ENCODE peak calls at places on chromosomes 7 and 10, in six cellular contexts. B is fibroblast of lung; E is heart left ventricle; W is A549; R is bronchial epithelial cell; U is CD8-positive, alpha-beta T cell. L is an unnamed sample.

GRCh38 chr7:19491821-19492452 is 216.9 kb downstream of the POLR1F start:
- DNase-seq in E (no peak), U (no peak), W (peak; percentile 24), B (peak; percentile 65), R (peak; percentile 45), L (peak; percentile 21)

GRCh38 chr7:11831727-11832495 is at the start of gene THSD7A:
- DNase-seq in W (peak; percentile 52), E (peak; percentile 32), R (peak; percentile 5), U (no peak), B (peak; percentile 62), L (no peak)

GRCh38 chr7:143305423-143306070 is 10.4 kb upstream of the CLCN1 start:
- DNase-seq in B (peak; percentile 54), E (peak; percentile 69), R (peak; percentile 52), U (peak; percentile 70), W (peak; percentile 78), L (no peak)

GRCh38 chr10:118850418-118851061 is 95.8 kb upstream of the CACUL1 start:
- DNase-seq in U (peak; percentile 51), R (peak; percentile 69), E (peak; percentile 51), W (peak; percentile 74), B (peak; percentile 51), L (peak; percentile 8)

GRCh38 chr7:155009570-155010157 is 6.7 kb upstream of the PAXIP1 start:
- DNase-seq in R (peak; percentile 15), W (peak; percentile 38), U (peak; percentile 36), E (no peak), B (no peak), L (no peak)

GRCh38 chr7:131051304-131051703 is 276.4 kb upstream of the MKLN1 start:
- DNase-seq in E (no peak), R (no peak), B (no peak), U (no peak), W (no peak), L (no peak)

GRCh38 chr7:115869225-115869624 is 161.3 kb downstream of the TFEC start:
- DNase-seq in U (no peak), W (no peak), E (no peak), R (no peak), B (peak; percentile 51), L (no peak)

GRCh38 chr10:3825862-3826351 is 40.9 kb upstream of the KLF6 start:
- DNase-seq in B (no peak), W (no peak), E (peak; percentile 71), U (no peak), R (no peak), L (no peak)

GRCh38 chr7:97499204-97499603 is 232.7 kb upstream of the TAC1 start:
- DNase-seq in W (peak; percentile 56), B (no peak), E (no peak), U (no peak), R (peak; percentile 46), L (no peak)

GRCh38 chr10:130167707-130168106 is 31.5 kb downstream of the GLRX3 start:
- DNase-seq in W (no peak), U (no peak), R (no peak), E (no peak), B (no peak), L (no peak)

GRCh38 chr10:77788496-77789010 is 138.0 kb downstream of the DLG5 start:
- DNase-seq in U (no peak), B (no peak), E (no peak), R (no peak), W (no peak), L (no peak)

GRCh38 chr10:65112573-65112972 is 1591.4 kb downstream of the REEP3 start:
- DNase-seq in E (no peak), U (no peak), B (no peak), W (no peak), R (no peak), L (no peak)

GRCh38 chr10:116771101-116771705 is 28.8 kb upstream of the HSPA12A start:
- DNase-seq in U (no peak), E (peak; percentile 73), W (peak; percentile 68), B (peak; percentile 87), R (peak; percentile 87), L (peak; percentile 79)

GRCh38 chr10:78177431-78178185 is 143.9 kb downstream of the RPS24 start:
- DNase-seq in U (no peak), R (no peak), B (no peak), W (no peak), E (no peak), L (no peak)

GRCh38 chr7:2008936-2009540 is 223.7 kb downstream of the MAD1L1 start:
- DNase-seq in B (no peak), W (no peak), R (no peak), U (no peak), E (peak; percentile 78), L (no peak)

GRCh38 chr10:101609481-101609880 is 21.4 kb downstream of the DPCD start:
- DNase-seq in R (no peak), W (no peak), B (no peak), U (no peak), E (no peak), L (no peak)

GRCh38 chr7:44216521-44217030 is 15.8 kb downstream of the YKT6 start:
- DNase-seq in W (no peak), B (no peak), E (peak; percentile 8), R (no peak), U (no peak), L (no peak)

GRCh38 chr7:55624813-55625212 is 52.5 kb upstream of the VOPP1 start:
- DNase-seq in R (no peak), B (no peak), U (no peak), E (no peak), W (no peak), L (no peak)

GRCh38 chr7:91995391-91995790 is 54.7 kb downstream of the AKAP9 start:
- DNase-seq in R (no peak), E (no peak), B (no peak), U (no peak), W (no peak), L (no peak)

GRCh38 chr10:86690231-86690630 is 21.9 kb downstream of the LDB3 start:
- DNase-seq in R (no peak), W (no peak), U (no peak), B (no peak), E (no peak), L (no peak)

GRCh38 chr7:43647314-43647691 is 64.4 kb downstream of the STK17A start:
- DNase-seq in R (no peak), W (no peak), E (peak; percentile 39), U (no peak), B (peak; percentile 69), L (peak; percentile 61)

GRCh38 chr7:74441801-74442200 is 11.9 kb upstream of the GTF2IRD1 start:
- DNase-seq in W (no peak), B (no peak), E (no peak), U (no peak), R (no peak), L (no peak)

GRCh38 chr10:79073784-79074432 is 5.1 kb downstream of the ZMIZ1 start:
- DNase-seq in E (peak; percentile 54), R (no peak), B (peak; percentile 62), U (no peak), W (no peak), L (no peak)

DNA sequence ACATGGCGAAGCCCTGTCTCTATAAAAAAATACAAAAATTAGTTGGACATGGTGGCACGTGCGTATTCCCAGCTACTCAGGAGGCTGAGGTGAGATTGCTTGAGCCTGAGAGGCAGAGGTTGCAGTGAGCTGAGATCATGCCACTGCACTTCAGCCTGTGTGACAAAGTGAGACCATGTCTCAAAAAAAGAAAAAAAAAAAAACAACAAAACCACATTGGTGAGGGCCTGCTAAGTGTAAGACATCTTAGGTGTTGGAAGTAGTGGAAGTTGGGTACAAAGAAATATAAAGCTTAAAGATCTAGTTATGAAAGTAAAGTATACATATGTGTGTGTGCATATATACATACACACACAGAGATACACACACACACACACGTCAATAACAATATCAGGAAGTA is 228.0 kb downstream of the EXOC4 start:
- DNase-seq in E (no peak), B (no peak), U (no peak), R (no peak), W (no peak), L (no peak)
- H3K4me3 ChIP-seq in E (no peak overlapping the region), B (no peak overlapping the region), U (no peak overlapping the region), R (no peak overlapping the region), W (no peak overlapping the region), L (no peak overlapping the region)

GRCh38 chr10:84160663-84161362 is 12.8 kb upstream of the GPR15LG start:
- DNase-seq in U (no peak), W (no peak), E (no peak), R (no peak), B (no peak), L (no peak)
- TF ChIP-seq CTCF in U (no peak), W (no peak), E (no peak), R (peak; percentile 16), B (no peak), L (no peak)

GRCh38 chr10:45433716-45434469 is 59.9 kb downstream of the ALOX5 start:
- DNase-seq in U (no peak), B (no peak), E (no peak), R (no peak), W (no peak), L (no peak)
- H3K4me3 ChIP-seq in U (peak overlapping the region; percentile 6), B (no peak overlapping the region), E (no peak overlapping the region), R (no peak overlapping the region), W (no peak overlapping the region), L (no peak overlapping the region)

DNA sequence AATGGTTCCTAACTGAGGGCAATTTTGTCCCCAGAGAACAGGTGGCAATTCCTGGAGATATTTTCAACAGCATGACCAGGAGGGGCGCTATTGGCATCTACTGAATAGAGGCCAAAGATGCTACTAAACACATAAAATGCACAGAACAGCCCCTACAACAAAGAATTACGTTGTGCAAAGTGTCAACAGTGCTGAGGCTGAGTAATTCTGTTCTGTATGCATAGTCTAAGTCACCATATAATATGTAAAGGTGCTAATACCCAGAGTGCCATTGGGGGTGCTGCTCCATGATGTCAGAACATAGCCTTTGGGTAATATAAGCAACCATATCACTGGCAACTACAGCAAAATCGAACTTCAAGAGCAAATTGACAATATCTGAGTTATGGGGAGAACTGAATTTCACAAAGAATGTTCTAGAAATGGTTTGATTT is 213.3 kb upstream of the PHYHIPL start:
- DNase-seq in R (no peak), B (no peak), U (no peak), W (peak; percentile 21), E (no peak), L (no peak)
- TF ChIP-seq CTCF in R (peak; percentile 14), B (no peak), U (no peak), W (peak; percentile 17), E (no peak), L (peak; percentile 17)

GRCh38 chr10:68095176-68095575 is 14.1 kb upstream of the MYPN start:
- DNase-seq in B (no peak), W (peak; percentile 67), U (no peak), E (no peak), R (peak; percentile 72), L (no peak)
- H3K4me3 ChIP-seq in B (no peak overlapping the region), W (no peak overlapping the region), U (no peak overlapping the region), E (no peak overlapping the region), R (no peak overlapping the region), L (no peak overlapping the region)

L was measured in AG09309.